ENCODE peak calls at places on chromosomes 1 and 21, in six cellular contexts. Y, K, O, P, R and S are unnamed samples.

GRCh38 chr1:157652859-157653493 is 47.6 kb downstream of the FCRL3 start:
- DNase-seq in K (no peak), Y (no peak), O (no peak), P (no peak), R (no peak), S (no peak)

GRCh38 chr1:41343790-41344679 is 17.2 kb upstream of the FOXO6 start:
- DNase-seq in O (no peak), P (no peak), K (peak; percentile 9), Y (no peak), R (no peak), S (no peak)

GRCh38 chr21:20270365-20271055 is 727.7 kb upstream of the NCAM2 start:
- DNase-seq in K (no peak), P (no peak), R (no peak), Y (no peak), O (no peak), S (no peak)

GRCh38 chr1:34419662-34420061 is 243.0 kb downstream of the C1orf94 start:
- DNase-seq in R (no peak), P (peak; percentile 11), K (no peak), Y (peak; percentile 11), O (no peak), S (no peak)

GRCh38 chr1:28370220-28371010 is 875 bp downstream of the PHACTR4 start:
- DNase-seq in Y (peak; percentile 16), R (no peak), P (peak; percentile 28), O (peak; percentile 34), K (no peak), S (peak; percentile 9)

GRCh38 chr1:83900530-83900929 is 98.4 kb downstream of the TTLL7 start:
- DNase-seq in O (no peak), R (no peak), P (no peak), K (no peak), Y (no peak), S (no peak)

GRCh38 chr1:53896673-53897229 is 2.8 kb downstream of the DIO1 start:
- DNase-seq in R (no peak), O (no peak), K (peak; percentile 43), P (no peak), Y (no peak), S (no peak)

GRCh38 chr1:40694353-40694874 is 2.9 kb downstream of the NFYC start:
- DNase-seq in Y (no peak), R (no peak), P (no peak), O (no peak), K (no peak), S (no peak)

GRCh38 chr1:98005326-98006010 is 84.6 kb upstream of the DPYD start:
- DNase-seq in O (no peak), P (no peak), Y (no peak), K (no peak), R (no peak), S (no peak)

GRCh38 chr1:107588321-107588720 is 376.7 kb downstream of the VAV3 start:
- DNase-seq in K (no peak), P (no peak), O (no peak), R (no peak), Y (no peak), S (no peak)

GRCh38 chr1:229409616-229410369 is 24.1 kb downstream of the ACTA1 start:
- DNase-seq in Y (no peak), P (no peak), O (no peak), R (peak; percentile 60), K (no peak), S (no peak)

GRCh38 chr1:58932820-58933598 is 149.2 kb upstream of the JUN start:
- DNase-seq in P (no peak), Y (no peak), R (no peak), K (no peak), O (peak; percentile 92), S (peak; percentile 26)

GRCh38 chr21:37821791-37822450 is 94.3 kb downstream of the KCNJ6 start:
- DNase-seq in Y (no peak), P (no peak), O (no peak), R (no peak), K (no peak), S (no peak)

GRCh38 chr1:202967684-202968281 is 726 bp upstream of the CYB5R1 start:
- DNase-seq in O (peak; percentile 20), K (no peak), P (no peak), R (no peak), Y (peak; percentile 13), S (no peak)

GRCh38 chr1:67610450-67610849 is 74.6 kb upstream of the GADD45A start:
- DNase-seq in K (no peak), P (no peak), O (no peak), R (no peak), Y (no peak), S (no peak)

GRCh38 chr1:167500283-167500860 is 18.0 kb downstream of the CD247 start:
- DNase-seq in R (no peak), Y (no peak), O (no peak), P (no peak), K (no peak), S (no peak)

GRCh38 chr1:2377751-2378440 is 13.5 kb downstream of the MORN1 start:
- DNase-seq in Y (no peak), O (peak; percentile 6), P (no peak), R (peak; percentile 15), K (no peak), S (no peak)

GRCh38 chr1:226403522-226404034 is 4.3 kb downstream of the PARP1 start:
- DNase-seq in R (no peak), K (no peak), Y (no peak), P (no peak), O (no peak), S (no peak)

GRCh38 chr1:43558346-43558841 is 27.7 kb downstream of the PTPRF start:
- DNase-seq in O (peak; percentile 62), R (no peak), P (peak; percentile 88), K (peak; percentile 74), Y (no peak), S (no peak)

GRCh38 chr1:183911285-183911684 is 106.4 kb downstream of the RGL1 start:
- DNase-seq in Y (no peak), R (peak; percentile 41), P (no peak), O (peak; percentile 54), K (no peak), S (no peak)

GRCh38 chr1:154466136-154466665 is 35.8 kb upstream of the TDRD10 start:
- DNase-seq in O (no peak), R (no peak), Y (no peak), P (no peak), K (no peak), S (no peak)

GRCh38 chr1:241551759-241552638 is 19.8 kb downstream of the KMO start:
- DNase-seq in R (peak; percentile 55), O (peak; percentile 34), K (peak; percentile 16), P (no peak), Y (peak; percentile 17), S (peak; percentile 43)

GRCh38 chr21:15221799-15222386 is 157.1 kb upstream of the NRIP1 start:
- DNase-seq in O (peak; percentile 10), P (peak; percentile 84), R (peak; percentile 74), K (no peak), Y (peak; percentile 68), S (no peak)

GRCh38 chr1:42873670-42874069 is 27.3 kb downstream of the ZNF691 start:
- DNase-seq in R (no peak), K (no peak), O (no peak), Y (no peak), P (no peak), S (no peak)

GRCh38 chr21:46322351-46323226 is 1.1 kb downstream of the C21orf58 start:
- DNase-seq in K (no peak), R (no peak), P (peak; percentile 21), O (no peak), Y (no peak), S (no peak)

GRCh38 chr21:38802050-38803026 is 3.4 kb upstream of the ETS2 start:
- DNase-seq in Y (no peak), P (no peak), O (peak; percentile 38), R (no peak), K (no peak), S (no peak)

GRCh38 chr1:22600817-22601605 is 35.4 kb upstream of the C1QA start:
- DNase-seq in R (no peak), K (no peak), O (no peak), Y (no peak), P (no peak), S (no peak)

GRCh38 chr1:43836267-43836951 is 97.2 kb upstream of the ARTN start:
- DNase-seq in R (peak; percentile 75), K (no peak), P (peak; percentile 94), O (peak; percentile 89), Y (peak; percentile 62), S (no peak)

GRCh38 chr1:46364612-46365011 is 24.0 kb downstream of the NSUN4 start:
- DNase-seq in O (no peak), R (no peak), Y (no peak), K (no peak), P (no peak), S (no peak)

GRCh38 chr21:37582613-37583012 is 216.0 kb downstream of the DYRK1A start:
- DNase-seq in R (no peak), P (peak; percentile 60), K (peak; percentile 27), Y (peak; percentile 39), O (no peak), S (peak; percentile 12)

GRCh38 chr1:192756847-192757246 is 52.0 kb upstream of the RGS2 start:
- DNase-seq in R (no peak), P (no peak), O (no peak), Y (no peak), K (no peak), S (no peak)

GRCh38 chr1:27634166-27634981 is 611 bp downstream of the FGR start:
- DNase-seq in O (peak; percentile 33), K (no peak), P (peak; percentile 26), Y (peak; percentile 69), R (peak; percentile 75), S (no peak)

GRCh38 chr1:221939598-221939997 is 197.7 kb upstream of the DUSP10 start:
- DNase-seq in P (no peak), Y (no peak), O (peak; percentile 15), K (no peak), R (no peak), S (no peak)
- H3K4me1 ChIP-seq in P (no peaks in the 10 kb centered on the region), Y (no peaks in the 10 kb centered on the region), O (no peaks in the 10 kb centered on the region), K (no peaks in the 10 kb centered on the region), R (no peaks in the 10 kb centered on the region), S (no peaks in the 10 kb centered on the region)

GRCh38 chr1:205824180-205824579 is 11.2 kb upstream of the SLC41A1 start:
- DNase-seq in K (no peak), R (no peak), Y (no peak), P (no peak), O (no peak), S (no peak)
- H3K4me3 ChIP-seq in K (no peak overlapping the region), R (no peak overlapping the region), Y (no peak overlapping the region), P (no peak overlapping the region), O (no peak overlapping the region), S (no peak overlapping the region)

DNA sequence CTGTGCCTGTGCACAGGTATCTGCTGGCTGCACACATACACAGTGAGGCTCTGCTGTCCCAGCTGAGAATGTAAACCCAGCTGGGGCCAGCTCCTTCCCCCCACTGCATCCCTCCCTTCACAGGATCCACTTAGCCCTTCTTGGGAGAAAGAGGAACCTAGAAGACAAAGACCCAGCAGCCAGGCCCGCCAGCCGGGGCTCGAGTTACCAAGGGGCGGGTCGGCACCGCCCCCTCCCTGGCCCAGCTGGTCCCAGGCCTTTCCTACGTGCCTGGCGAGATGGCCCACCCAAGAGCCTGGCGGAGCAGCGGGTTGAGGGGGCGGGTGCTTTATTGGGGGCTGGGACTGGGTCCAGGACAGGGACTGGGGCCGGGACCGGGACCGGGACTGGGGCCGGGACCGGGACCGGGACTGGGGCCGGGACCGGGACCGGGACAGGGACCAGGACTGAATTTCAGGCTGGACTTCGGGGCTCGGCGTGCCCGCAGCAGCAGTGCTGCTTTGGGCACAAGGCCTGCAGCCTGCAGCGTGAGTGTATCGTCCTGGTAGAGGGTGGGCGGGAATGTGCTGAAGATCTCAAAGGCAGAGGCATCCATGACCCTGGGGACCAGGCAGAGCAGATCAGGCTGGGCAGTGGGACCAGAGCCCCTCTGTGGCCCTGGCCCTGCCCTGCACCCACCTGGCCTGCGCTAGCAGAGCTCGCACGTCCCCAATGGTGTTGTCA is 2.2 kb downstream of the SH3BGRL3 start:
- DNase-seq in K (no peak), R (peak; percentile 73), P (peak; percentile 74), O (peak; percentile 11), Y (no peak), S (no peak)
- H3K4me1 ChIP-seq in K (peaks cover 8% of the 10 kb centered on the region), R (peaks cover 60% of the 10 kb centered on the region), P (peaks cover 7% of the 10 kb centered on the region), O (peaks cover 78% of the 10 kb centered on the region), Y (peaks cover 72% of the 10 kb centered on the region), S (no peaks in the 10 kb centered on the region)

GRCh38 chr1:1351511-1352427 is 2.6 kb upstream of the DVL1 start:
- DNase-seq in O (no peak), Y (peak; percentile 25), P (peak; percentile 32), K (peak; percentile 57), R (peak; percentile 86), S (peak; percentile 45)
- H3K4me3 ChIP-seq in O (no peak overlapping the region), Y (no peak overlapping the region), P (no peak overlapping the region), K (no peak overlapping the region), R (peak overlapping the region; percentile 32), S (peak overlapping the region; percentile 24)